ENCODE peak calls at places on chromosome 14, in ten cellular contexts. P, N, F, R, I, W, J, X, C and T are unnamed samples.

GRCh38 chr14:74444866-74445265 is 18.9 kb upstream of the SYNDIG1L start:
- DNase-seq in C (no peak), R (no peak), P (no peak), J (no peak), W (no peak), X (no peak), F (no peak), I (no peak), N (no peak), T (no peak)

GRCh38 chr14:90272523-90272922 is 16.2 kb downstream of the PSMC1 start:
- DNase-seq in I (no peak), R (no peak), F (no peak), P (no peak), N (no peak), J (no peak), W (no peak), C (no peak), X (no peak), T (no peak)

GRCh38 chr14:72744416-72745120 is 149.3 kb downstream of the DPF3 start:
- DNase-seq in J (no peak), N (no peak), W (no peak), F (no peak), C (no peak), P (no peak), X (no peak), R (no peak), I (no peak), T (no peak)

GRCh38 chr14:22303589-22304195 is 285.3 kb downstream of the DAD1 start:
- DNase-seq in N (no peak), X (no peak), R (no peak), C (no peak), W (no peak), I (no peak), P (peak; percentile 50), J (no peak), F (no peak), T (peak; percentile 4)

GRCh38 chr14:88326352-88327103 is 3.5 kb upstream of the KCNK10 start:
- DNase-seq in R (no peak), P (no peak), C (no peak), W (no peak), I (no peak), N (no peak), J (no peak), F (no peak), X (no peak), T (no peak)

GRCh38 chr14:65348137-65348536 is 64.4 kb upstream of the FUT8 start:
- DNase-seq in N (peak; percentile 56), P (no peak), I (no peak), F (no peak), X (peak; percentile 34), J (no peak), R (no peak), C (no peak), W (no peak), T (no peak)

GRCh38 chr14:23697689-23698088 is 61.5 kb downstream of the DHRS2 start:
- DNase-seq in I (no peak), C (no peak), J (no peak), R (no peak), W (no peak), F (no peak), P (no peak), X (no peak), N (no peak), T (no peak)

GRCh38 chr14:91343051-91343450 is 74.6 kb downstream of the CCDC88C start:
- DNase-seq in X (no peak), P (no peak), C (no peak), W (no peak), I (no peak), J (no peak), F (no peak), N (no peak), R (no peak), T (no peak)

GRCh38 chr14:33957299-33957698 is 6.4 kb upstream of the EGLN3 start:
- DNase-seq in I (no peak), N (no peak), F (no peak), J (no peak), R (no peak), P (no peak), C (no peak), W (no peak), X (no peak), T (no peak)

GRCh38 chr14:55191881-55192616 is 664 bp upstream of the DLGAP5 start:
- DNase-seq in X (no peak), P (no peak), R (no peak), C (no peak), J (no peak), F (no peak), N (no peak), W (no peak), I (no peak), T (peak; percentile 43)

GRCh38 chr14:49770212-49770817 is 2.4 kb downstream of the KLHDC2 start:
- DNase-seq in W (no peak), N (no peak), C (no peak), R (no peak), J (no peak), I (no peak), F (no peak), P (peak; percentile 5), X (peak; percentile 69), T (no peak)

GRCh38 chr14:64026600-64026999 is 173.8 kb downstream of the SYNE2 start:
- DNase-seq in C (no peak), W (no peak), F (no peak), R (no peak), J (no peak), I (no peak), X (no peak), P (no peak), N (no peak), T (no peak)

GRCh38 chr14:22837750-22838538 is 1.6 kb downstream of the MMP14 start:
- DNase-seq in N (peak; percentile 79), F (no peak), W (no peak), X (peak; percentile 55), R (peak; percentile 52), J (peak; percentile 90), C (peak; percentile 77), P (peak; percentile 33), I (peak; percentile 62), T (no peak)

GRCh38 chr14:54738009-54738408 is 164.6 kb downstream of the GCH1 start:
- DNase-seq in X (no peak), W (no peak), R (no peak), N (no peak), F (no peak), I (no peak), C (no peak), P (no peak), J (no peak), T (no peak)

GRCh38 chr14:73250781-73251500 is 13.6 kb downstream of the PAPLN start:
- DNase-seq in R (no peak), W (no peak), P (no peak), J (no peak), F (no peak), N (no peak), I (no peak), X (no peak), C (no peak), T (no peak)

DNA sequence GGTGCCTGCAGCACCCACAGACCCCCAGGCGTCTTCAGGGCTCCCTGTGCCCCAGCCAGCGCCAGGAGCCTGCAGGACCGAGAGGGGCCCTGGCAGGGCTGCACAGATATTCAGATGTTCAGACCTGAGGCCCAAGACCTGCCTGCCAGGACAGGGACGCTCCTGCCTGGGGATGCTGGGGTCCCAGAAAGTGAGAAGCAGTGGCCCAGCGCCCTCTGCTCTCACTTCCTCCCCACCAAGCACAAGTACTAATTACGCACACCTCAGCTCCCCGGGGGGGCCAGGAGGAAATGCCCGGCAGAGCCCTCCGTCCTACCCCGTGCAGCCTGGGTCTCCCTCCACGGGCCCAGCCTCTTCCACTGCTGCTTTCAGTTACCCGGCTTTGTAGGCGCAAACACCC is 28.8 kb upstream of the INF2 start:
- DNase-seq in F (no peak), X (peak; percentile 39), P (no peak), J (no peak), I (no peak), R (no peak), N (no peak), W (peak; percentile 67), C (no peak), T (no peak)
- TF ChIP-seq POLR2A in F (no peak), X (no peak), P (no peak), J (no peak), I (no peak), R (no peak), N (no peak), W (no peak), C (no peak), T (no peak)

GRCh38 chr14:36976571-36977023 is 195.8 kb downstream of the SLC25A21 start:
- DNase-seq in N (no peak), I (no peak), P (peak; percentile 37), F (no peak), C (no peak), J (no peak), R (no peak), X (no peak), W (no peak), T (peak; percentile 89)
- TF ChIP-seq POLR2A in N (no peak), I (no peak), P (no peak), F (no peak), C (no peak), J (no peak), R (no peak), X (no peak), W (no peak), T (no peak)

DNA sequence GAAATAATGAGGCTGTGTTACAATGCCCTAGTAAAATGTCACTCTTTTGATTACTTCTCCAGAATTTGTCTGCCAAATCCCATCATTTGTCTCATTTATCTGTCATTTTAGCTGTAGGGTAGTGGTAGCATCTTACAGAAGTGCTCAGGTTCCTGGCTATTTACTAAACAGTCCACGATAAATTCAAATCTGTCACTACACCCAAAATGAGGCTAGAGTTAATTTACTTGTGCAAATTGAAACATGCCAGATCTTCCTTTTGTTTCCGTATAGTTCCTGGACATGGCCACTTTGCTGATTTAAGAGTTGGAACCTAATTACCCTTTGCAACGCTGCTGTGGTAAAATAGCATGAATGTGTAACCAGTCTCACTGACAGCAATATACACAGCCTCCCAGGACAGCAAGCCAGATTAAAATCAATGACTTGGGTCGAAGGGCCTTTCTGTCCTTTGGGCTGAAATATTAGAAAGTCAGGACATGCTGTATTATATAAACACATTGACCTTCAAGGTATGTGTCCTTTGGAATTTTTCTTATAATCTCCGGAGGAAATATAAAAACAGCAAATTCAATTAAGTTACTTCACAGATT is 485.4 kb downstream of the MDGA2 start:
- DNase-seq in W (no peak), C (no peak), J (no peak), I (no peak), X (no peak), N (no peak), F (no peak), P (no peak), R (no peak), T (no peak)
- TF ChIP-seq POLR2A in W (no peak), C (no peak), J (no peak), I (no peak), X (no peak), N (no peak), F (no peak), P (no peak), R (no peak), T (no peak)

DNA sequence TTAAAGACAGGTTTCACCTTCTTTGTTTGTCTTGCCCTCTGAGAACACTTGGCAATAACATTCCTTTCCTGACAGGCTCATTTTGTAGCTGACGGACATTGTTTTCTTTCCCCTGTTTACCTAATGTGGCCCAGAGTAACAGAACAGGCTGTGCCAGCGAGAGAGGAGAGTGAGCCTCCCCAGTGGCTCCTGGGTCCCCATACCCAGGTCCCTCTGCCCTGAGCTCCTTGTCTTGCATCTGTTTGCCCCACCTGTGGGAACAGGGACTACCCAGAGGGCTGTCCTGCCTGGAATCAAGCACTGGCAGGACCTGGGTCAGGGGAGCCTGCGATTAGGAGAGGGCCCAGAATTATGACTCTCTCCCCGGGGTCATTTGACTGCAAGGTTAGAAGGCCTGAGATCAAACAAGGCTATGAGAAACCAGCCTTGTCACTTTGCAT is 222.9 kb downstream of the ZFP36L1 start:
- DNase-seq in P (no peak), X (no peak), F (no peak), R (no peak), I (no peak), N (no peak), J (no peak), W (no peak), C (no peak), T (no peak)
- TF ChIP-seq POLR2A in P (no peak), X (no peak), F (no peak), R (no peak), I (no peak), N (no peak), J (no peak), W (no peak), C (no peak), T (no peak)